ENCODE peak calls at places on chromosomes 1 and 21, in five cellular contexts. P is stimulated activated CD4-positive, alpha-beta T cell treated with anti-CD3 and anti-CD28 coated beads, Interleukin-1b, Interleukin-23, amount 100 ng/mL, for 4 hours; W is NCI-H69; N is AG04449; F is fibroblast of mammary gland. E is an unnamed sample.

GRCh38 chr1:26034504-26035202 is 11.3 kb downstream of the SLC30A2 start:
- DNase-seq in P (no peak), W (peak), N (no peak), F (no peak), E (no peak)

GRCh38 chr1:935751-936231 is 12.1 kb downstream of the SAMD11 start:
- DNase-seq in P (no peak), W (peak), N (no peak), F (no peak), E (no peak)

GRCh38 chr21:29989634-29990234 is 49.9 kb upstream of the GRIK1 start:
- DNase-seq in P (no peak), W (no peak), N (no peak), F (peak), E (no peak)

GRCh38 chr1:18530567-18531502 is 50.1 kb downstream of the KLHDC7A start:
- DNase-seq in P (no peak), W (no peak), N (no peak), F (no peak), E (no peak)

GRCh38 chr1:235102993-235103411 is 25.6 kb downstream of the TOMM20 start:
- DNase-seq in P (no peak), W (peak), N (no peak), F (peak), E (no peak)

GRCh38 chr1:45508295-45509151 is 8.4 kb downstream of the MMACHC start:
- DNase-seq in P (no peak), W (no peak), N (no peak), F (peak), E (no peak)

GRCh38 chr1:48182441-48182840 is 40.1 kb upstream of the SLC5A9 start:
- DNase-seq in P (no peak), W (peak), N (no peak), F (no peak), E (no peak)

GRCh38 chr1:56929492-56929891 is 36.3 kb downstream of the C8B start:
- DNase-seq in P (no peak), W (no peak), N (no peak), F (no peak), E (no peak)

GRCh38 chr1:203422656-203423055 is 53.0 kb upstream of the PRELP start:
- DNase-seq in P (no peak), W (no peak), N (no peak), F (no peak), E (peak)

GRCh38 chr1:53638641-53639035 is 100.3 kb downstream of the GLIS1 start:
- DNase-seq in P (no peak), W (no peak), N (no peak), F (no peak), E (no peak)

GRCh38 chr1:37147906-37148305 is 113.6 kb upstream of the GRIK3 start:
- DNase-seq in P (no peak), W (no peak), N (no peak), F (no peak), E (no peak)

GRCh38 chr1:100719490-100719889 is at the start of gene VCAM1:
- DNase-seq in P (no peak), W (no peak), N (no peak), F (no peak), E (no peak)

GRCh38 chr1:11736746-11737639 is 1.1 kb downstream of the AGTRAP start:
- DNase-seq in P (no peak), W (peak), N (peak), F (peak), E (peak)

GRCh38 chr1:9340864-9341263 is 48.2 kb downstream of the SPSB1 start:
- DNase-seq in P (no peak), W (no peak), N (no peak), F (no peak), E (no peak)

GRCh38 chr1:218402771-218403110 is 57.6 kb downstream of the TGFB2 start:
- DNase-seq in P (no peak), W (peak), N (no peak), F (no peak), E (no peak)

GRCh38 chr21:45396620-45396995 is 8.4 kb upstream of the COL18A1 start:
- DNase-seq in P (no peak), W (no peak), N (no peak), F (no peak), E (no peak)

GRCh38 chr1:223716302-223716862 is 4.0 kb downstream of the CAPN2 start:
- DNase-seq in P (no peak), W (no peak), N (no peak), F (no peak), E (no peak)

GRCh38 chr1:156661932-156662587 is 15.1 kb downstream of the NES start:
- DNase-seq in P (no peak), W (peak), N (no peak), F (peak), E (no peak)

GRCh38 chr1:207336559-207337467 is 15.3 kb downstream of the CD55 start:
- DNase-seq in P (no peak), W (no peak), N (no peak), F (peak), E (no peak)

GRCh38 chr1:6651889-6652288 is 27.2 kb downstream of the THAP3 start:
- DNase-seq in P (no peak), W (no peak), N (no peak), F (no peak), E (no peak)

GRCh38 chr1:220552672-220553258 is 24.8 kb downstream of the MARK1 start:
- DNase-seq in P (no peak), W (no peak), N (no peak), F (peak), E (no peak)

GRCh38 chr1:43968348-43968948 is 1.4 kb upstream of the DPH2 start:
- DNase-seq in P (no peak), W (no peak), N (no peak), F (peak), E (peak)

GRCh38 chr21:45456014-45456835 is 51.3 kb downstream of the COL18A1 start:
- DNase-seq in P (no peak), W (peak), N (no peak), F (no peak), E (no peak)

GRCh38 chr1:203117611-203118575 is 9.6 kb upstream of the ADORA1 start:
- DNase-seq in P (no peak), W (peak), N (no peak), F (peak), E (peak)

GRCh38 chr1:240004086-240004749 is 87.5 kb upstream of the FMN2 start:
- DNase-seq in P (no peak), W (no peak), N (no peak), F (peak), E (peak)

GRCh38 chr1:71350805-71351204 is 270.0 kb upstream of the ZRANB2 start:
- DNase-seq in P (no peak), W (no peak), N (no peak), F (peak), E (no peak)

GRCh38 chr1:2214541-2215241 is 13.4 kb upstream of the SKI start:
- DNase-seq in P (no peak), W (no peak), N (no peak), F (no peak), E (no peak)

GRCh38 chr1:41862411-41863221 is 56.1 kb downstream of the HIVEP3 start:
- DNase-seq in P (peak), W (peak), N (peak), F (peak), E (peak)

GRCh38 chr1:100037665-100038400 is 68.0 kb downstream of the SLC35A3 start:
- DNase-seq in P (peak), W (peak), N (no peak), F (peak), E (peak)

GRCh38 chr1:236686815-236687160 is 489 bp downstream of the ACTN2 start:
- DNase-seq in P (no peak), W (no peak), N (no peak), F (no peak), E (no peak)

GRCh38 chr1:171389176-171389575 is 75.2 kb downstream of the FMO4 start:
- DNase-seq in P (no peak), W (no peak), N (no peak), F (peak), E (peak)

GRCh38 chr1:246572795-246573194 is 6.5 kb downstream of the CNST start:
- DNase-seq in P (no peak), W (no peak), N (no peak), F (no peak), E (no peak)

GRCh38 chr1:204194771-204195170 is 1.5 kb downstream of the KISS1 start:
- DNase-seq in P (no peak), W (no peak), N (no peak), F (no peak), E (no peak)